ENCODE peak calls at places on chromosome 3, in six cellular contexts. One of them, this sample, is unnamed.

GRCh38 chr3:180804871-180805430 is 107.5 kb upstream of the FXR1 start:
- DNase-seq in GM23248: peak; percentile 56
- DNase-seq in mesenchymal stem cell: peak; percentile 13
- DNase-seq in IMR-90: peak; percentile 9
- DNase-seq in astrocyte: peak; percentile 54
- DNase-seq in H9: peak; percentile 79
- DNase-seq in this sample: peak; percentile 67

GRCh38 chr3:29409409-29409808 is 128.5 kb downstream of the RBMS3 start:
- DNase-seq in GM23248: peak; percentile 65
- DNase-seq in mesenchymal stem cell: no peak
- DNase-seq in IMR-90: peak; percentile 75
- DNase-seq in astrocyte: peak; percentile 79
- DNase-seq in H9: no peak
- DNase-seq in this sample: no peak

GRCh38 chr3:24290596-24290995 is 204.1 kb downstream of the THRB start:
- DNase-seq in GM23248: peak; percentile 52
- DNase-seq in mesenchymal stem cell: no peak
- DNase-seq in IMR-90: no peak
- DNase-seq in astrocyte: no peak
- DNase-seq in H9: no peak
- DNase-seq in this sample: no peak

GRCh38 chr3:41296556-41296955 is 97.3 kb downstream of the CTNNB1 start:
- DNase-seq in GM23248: no peak
- DNase-seq in mesenchymal stem cell: no peak
- DNase-seq in IMR-90: no peak
- DNase-seq in astrocyte: no peak
- DNase-seq in H9: no peak
- DNase-seq in this sample: no peak

GRCh38 chr3:37588761-37589160 is 272.9 kb upstream of the CTDSPL start:
- DNase-seq in GM23248: no peak
- DNase-seq in mesenchymal stem cell: peak; percentile 2
- DNase-seq in IMR-90: no peak
- DNase-seq in astrocyte: no peak
- DNase-seq in H9: no peak
- DNase-seq in this sample: no peak

GRCh38 chr3:16060945-16061344 is 113.5 kb upstream of the GALNT15 start:
- DNase-seq in GM23248: peak; percentile 96
- DNase-seq in mesenchymal stem cell: peak; percentile 78
- DNase-seq in IMR-90: peak; percentile 95
- DNase-seq in astrocyte: peak; percentile 93
- DNase-seq in H9: no peak
- DNase-seq in this sample: peak; percentile 88

GRCh38 chr3:38143511-38143910 is 5.0 kb downstream of the MYD88 start:
- DNase-seq in GM23248: no peak
- DNase-seq in mesenchymal stem cell: no peak
- DNase-seq in IMR-90: no peak
- DNase-seq in astrocyte: no peak
- DNase-seq in H9: no peak
- DNase-seq in this sample: no peak

GRCh38 chr3:123739754-123740153 is 144.4 kb downstream of the MYLK start:
- DNase-seq in GM23248: peak; percentile 89
- DNase-seq in mesenchymal stem cell: peak; percentile 80
- DNase-seq in IMR-90: peak; percentile 93
- DNase-seq in astrocyte: peak; percentile 89
- DNase-seq in H9: no peak
- DNase-seq in this sample: peak; percentile 92

GRCh38 chr3:134620476-134621115 is 30.2 kb downstream of the KY start:
- DNase-seq in GM23248: no peak
- DNase-seq in mesenchymal stem cell: no peak
- DNase-seq in IMR-90: no peak
- DNase-seq in astrocyte: no peak
- DNase-seq in H9: peak; percentile 6
- DNase-seq in this sample: no peak

GRCh38 chr3:37506968-37507535 is 332.7 kb upstream of the LRRFIP2 start:
- DNase-seq in GM23248: no peak
- DNase-seq in mesenchymal stem cell: no peak
- DNase-seq in IMR-90: no peak
- DNase-seq in astrocyte: no peak
- DNase-seq in H9: no peak
- DNase-seq in this sample: no peak

GRCh38 chr3:29503969-29504368 is 223.1 kb downstream of the RBMS3 start:
- DNase-seq in GM23248: no peak
- DNase-seq in mesenchymal stem cell: peak; percentile 67
- DNase-seq in IMR-90: peak; percentile 14
- DNase-seq in astrocyte: no peak
- DNase-seq in H9: no peak
- DNase-seq in this sample: peak; percentile 81

GRCh38 chr3:135012101-135012500 is 217.0 kb downstream of the EPHB1 start:
- DNase-seq in GM23248: no peak
- DNase-seq in mesenchymal stem cell: no peak
- DNase-seq in IMR-90: no peak
- DNase-seq in astrocyte: no peak
- DNase-seq in H9: no peak
- DNase-seq in this sample: no peak

GRCh38 chr3:55164876-55165275 is 237.0 kb upstream of the LRTM1 start:
- DNase-seq in GM23248: peak; percentile 54
- DNase-seq in mesenchymal stem cell: peak; percentile 72
- DNase-seq in IMR-90: peak; percentile 60
- DNase-seq in astrocyte: no peak
- DNase-seq in H9: no peak
- DNase-seq in this sample: peak; percentile 29

GRCh38 chr3:178078933-178079332 is 457.3 kb upstream of the KCNMB2 start:
- DNase-seq in GM23248: peak; percentile 42
- DNase-seq in mesenchymal stem cell: no peak
- DNase-seq in IMR-90: peak; percentile 49
- DNase-seq in astrocyte: peak; percentile 86
- DNase-seq in H9: no peak
- DNase-seq in this sample: peak; percentile 91

GRCh38 chr3:127712881-127713771 is 40.4 kb downstream of the ABTB1 start:
- DNase-seq in GM23248: no peak
- DNase-seq in mesenchymal stem cell: no peak
- DNase-seq in IMR-90: no peak
- DNase-seq in astrocyte: no peak
- DNase-seq in H9: no peak
- DNase-seq in this sample: no peak

GRCh38 chr3:139329364-139329850 is 14.4 kb upstream of the MRPS22 start:
- DNase-seq in GM23248: peak; percentile 91
- DNase-seq in mesenchymal stem cell: peak; percentile 75
- DNase-seq in IMR-90: peak; percentile 63
- DNase-seq in astrocyte: peak; percentile 40
- DNase-seq in H9: peak; percentile 94
- DNase-seq in this sample: peak; percentile 64

GRCh38 chr3:196519738-196520122 is 4.6 kb upstream of the SMCO1 start:
- DNase-seq in GM23248: no peak
- DNase-seq in mesenchymal stem cell: peak; percentile 22
- DNase-seq in IMR-90: no peak
- DNase-seq in astrocyte: no peak
- DNase-seq in H9: no peak
- DNase-seq in this sample: no peak

GRCh38 chr3:111874177-111874820 is 15.2 kb downstream of the PHLDB2 start:
- DNase-seq in GM23248: peak; percentile 87
- DNase-seq in mesenchymal stem cell: peak; percentile 62
- DNase-seq in IMR-90: peak; percentile 77
- DNase-seq in astrocyte: peak; percentile 80
- DNase-seq in H9: no peak
- DNase-seq in this sample: peak; percentile 86

GRCh38 chr3:157261000-157261399 is 101.1 kb upstream of the CCNL1 start:
- DNase-seq in GM23248: peak; percentile 44
- DNase-seq in mesenchymal stem cell: no peak
- DNase-seq in IMR-90: no peak
- DNase-seq in astrocyte: peak; percentile 85
- DNase-seq in H9: no peak
- DNase-seq in this sample: no peak

GRCh38 chr3:180749796-180750195 is 70.5 kb upstream of the CCDC39 start:
- DNase-seq in GM23248: no peak
- DNase-seq in mesenchymal stem cell: no peak
- DNase-seq in IMR-90: no peak
- DNase-seq in astrocyte: no peak
- DNase-seq in H9: no peak
- DNase-seq in this sample: peak; percentile 7

GRCh38 chr3:18447720-18448119 is 22.6 kb upstream of the SATB1 start:
- DNase-seq in GM23248: no peak
- DNase-seq in mesenchymal stem cell: no peak
- DNase-seq in IMR-90: no peak
- DNase-seq in astrocyte: no peak
- DNase-seq in H9: no peak
- DNase-seq in this sample: no peak

GRCh38 chr3:49255112-49255511 is 21.9 kb downstream of the C3orf62 start:
- DNase-seq in GM23248: no peak
- DNase-seq in mesenchymal stem cell: peak; percentile 47
- DNase-seq in IMR-90: no peak
- DNase-seq in astrocyte: no peak
- DNase-seq in H9: no peak
- DNase-seq in this sample: peak; percentile 23

GRCh38 chr3:127677541-127678314 is 5.0 kb downstream of the ABTB1 start:
- DNase-seq in GM23248: no peak
- DNase-seq in mesenchymal stem cell: no peak
- DNase-seq in IMR-90: no peak
- DNase-seq in astrocyte: no peak
- DNase-seq in H9: peak; percentile 17
- DNase-seq in this sample: no peak

GRCh38 chr3:53941174-53941573 is 49.5 kb upstream of the SELENOK start:
- DNase-seq in GM23248: peak; percentile 71
- DNase-seq in mesenchymal stem cell: peak; percentile 5
- DNase-seq in IMR-90: peak; percentile 47
- DNase-seq in astrocyte: peak; percentile 62
- DNase-seq in H9: no peak
- DNase-seq in this sample: peak; percentile 73

DNA sequence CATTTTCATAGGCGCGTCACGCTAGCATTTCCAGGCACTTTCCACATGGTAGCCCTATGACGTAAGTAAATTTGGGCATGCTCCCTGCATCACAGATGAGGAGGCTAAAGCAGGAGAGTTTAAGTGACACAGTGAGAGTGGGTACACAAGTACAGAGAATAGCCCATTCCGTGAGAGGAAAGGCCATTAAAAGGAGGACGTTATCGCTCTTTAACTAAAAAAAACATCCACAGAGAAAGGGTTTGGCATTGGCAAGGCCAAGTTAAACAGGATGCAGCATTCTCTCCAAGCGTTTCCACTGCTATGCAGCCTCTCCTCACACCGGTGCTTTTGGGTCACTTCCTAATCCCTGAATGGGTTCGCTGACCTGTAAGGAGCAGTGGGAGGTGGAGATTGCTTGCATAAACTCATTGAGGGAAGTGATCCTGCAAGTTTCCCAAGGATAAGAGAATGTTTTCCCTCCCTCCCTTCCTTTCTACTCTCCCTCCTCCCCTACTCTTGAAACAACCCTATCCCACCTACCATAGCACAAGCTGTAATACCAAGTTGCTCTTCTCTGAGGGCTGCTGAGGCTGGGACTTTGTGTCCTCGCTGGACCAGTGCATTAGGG is 147.7 kb downstream of the VGLL4 start:
- DNase-seq in GM23248: no peak
- DNase-seq in mesenchymal stem cell: no peak
- DNase-seq in IMR-90: no peak
- DNase-seq in astrocyte: peak; percentile 93
- DNase-seq in H9: peak; percentile 65
- DNase-seq in this sample: no peak
- H2AFZ ChIP-seq in GM23248: no peak overlapping the region
- H2AFZ ChIP-seq in mesenchymal stem cell: no peak overlapping the region
- H2AFZ ChIP-seq in IMR-90: no peak overlapping the region
- H2AFZ ChIP-seq in astrocyte: no peak overlapping the region
- H2AFZ ChIP-seq in H9: no peak overlapping the region
- H2AFZ ChIP-seq in this sample: no peak overlapping the region

GRCh38 chr3:72448858-72449257 is 399.4 kb downstream of the SHQ1 start:
- DNase-seq in GM23248: peak; percentile 27
- DNase-seq in mesenchymal stem cell: peak; percentile 42
- DNase-seq in IMR-90: no peak
- DNase-seq in astrocyte: peak; percentile 25
- DNase-seq in H9: no peak
- DNase-seq in this sample: peak; percentile 42
- H2AFZ ChIP-seq in GM23248: no peak overlapping the region
- H2AFZ ChIP-seq in mesenchymal stem cell: no peak overlapping the region
- H2AFZ ChIP-seq in IMR-90: no peak overlapping the region
- H2AFZ ChIP-seq in astrocyte: no peak overlapping the region
- H2AFZ ChIP-seq in H9: no peak overlapping the region
- H2AFZ ChIP-seq in this sample: no peak overlapping the region

GRCh38 chr3:75983609-75984290 is 198.4 kb upstream of the ZNF717 start:
- DNase-seq in GM23248: peak; percentile 65
- DNase-seq in mesenchymal stem cell: peak; percentile 1
- DNase-seq in IMR-90: peak; percentile 0
- DNase-seq in astrocyte: no peak
- DNase-seq in H9: no peak
- DNase-seq in this sample: peak; percentile 1
- H2AFZ ChIP-seq in GM23248: no peak overlapping the region
- H2AFZ ChIP-seq in mesenchymal stem cell: no peak overlapping the region
- H2AFZ ChIP-seq in IMR-90: no peak overlapping the region
- H2AFZ ChIP-seq in astrocyte: no peak overlapping the region
- H2AFZ ChIP-seq in H9: no peak overlapping the region
- H2AFZ ChIP-seq in this sample: no peak overlapping the region

DNA sequence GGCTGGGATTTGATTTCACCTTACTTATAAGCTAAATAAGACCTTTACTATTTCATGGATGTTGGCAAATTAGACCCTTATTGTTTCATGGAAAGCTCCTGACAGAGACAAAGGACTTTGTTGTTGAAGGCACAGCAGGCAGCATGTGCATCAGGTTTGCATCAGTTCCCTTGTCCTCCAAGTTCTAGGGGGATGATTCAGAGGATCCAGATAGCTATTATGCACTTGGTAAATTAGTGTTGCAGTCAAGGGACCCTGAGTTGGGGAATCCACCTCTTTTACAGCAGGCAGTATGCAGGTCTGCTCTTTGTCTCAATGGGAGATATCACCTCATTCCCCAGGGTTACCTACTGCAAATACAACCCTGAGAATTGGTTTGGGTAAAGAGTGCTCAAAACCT is 131.4 kb upstream of the IGSF10 start:
- DNase-seq in GM23248: no peak
- DNase-seq in mesenchymal stem cell: no peak
- DNase-seq in IMR-90: no peak
- DNase-seq in astrocyte: no peak
- DNase-seq in H9: no peak
- DNase-seq in this sample: no peak
- H2AFZ ChIP-seq in GM23248: no peak overlapping the region
- H2AFZ ChIP-seq in mesenchymal stem cell: no peak overlapping the region
- H2AFZ ChIP-seq in IMR-90: no peak overlapping the region
- H2AFZ ChIP-seq in astrocyte: no peak overlapping the region
- H2AFZ ChIP-seq in H9: no peak overlapping the region
- H2AFZ ChIP-seq in this sample: no peak overlapping the region

GRCh38 chr3:190333961-190334360 is 11.7 kb upstream of the CLDN1 start:
- DNase-seq in GM23248: no peak
- DNase-seq in mesenchymal stem cell: no peak
- DNase-seq in IMR-90: no peak
- DNase-seq in astrocyte: no peak
- DNase-seq in H9: no peak
- DNase-seq in this sample: no peak
- H2AFZ ChIP-seq in GM23248: no peak overlapping the region
- H2AFZ ChIP-seq in mesenchymal stem cell: no peak overlapping the region
- H2AFZ ChIP-seq in IMR-90: no peak overlapping the region
- H2AFZ ChIP-seq in astrocyte: no peak overlapping the region
- H2AFZ ChIP-seq in H9: no peak overlapping the region
- H2AFZ ChIP-seq in this sample: no peak overlapping the region